ENCODE peak calls at places on chromosomes 3 and 15, in nine cellular contexts. Z, B, M, T, C, X, O, J and E are unnamed samples.

GRCh38 chr3:162719684-162720341 is 1223.2 kb downstream of the OTOL1 start:
- DNase-seq in Z (no peak), B (peak), M (peak), T (peak), C (no peak), X (peak), O (peak), J (no peak), E (no peak)

GRCh38 chr15:99507732-99508571 is 57.8 kb upstream of the MEF2A start:
- DNase-seq in Z (no peak), B (peak), M (peak), T (peak), C (no peak), X (no peak), O (no peak), J (no peak), E (peak)

GRCh38 chr15:79065361-79065743 is 25.2 kb downstream of the RASGRF1 start:
- DNase-seq in Z (no peak), B (no peak), M (no peak), T (no peak), C (no peak), X (no peak), O (no peak), J (no peak), E (no peak)

GRCh38 chr3:45816544-45816943 is 20.2 kb upstream of the SLC6A20 start:
- DNase-seq in Z (no peak), B (peak), M (no peak), T (peak), C (no peak), X (peak), O (no peak), J (no peak), E (no peak)

GRCh38 chr3:184337315-184337714 is at the start of gene FAM131A:
- DNase-seq in Z (no peak), B (peak), M (peak), T (no peak), C (peak), X (peak), O (no peak), J (no peak), E (no peak)

GRCh38 chr3:195057716-195058115 is 213.2 kb downstream of the XXYLT1 start:
- DNase-seq in Z (no peak), B (no peak), M (no peak), T (no peak), C (no peak), X (no peak), O (no peak), J (no peak), E (peak)

GRCh38 chr15:90097475-90097874 is 4.8 kb downstream of the IDH2 start:
- DNase-seq in Z (no peak), B (no peak), M (no peak), T (no peak), C (no peak), X (no peak), O (no peak), J (no peak), E (no peak)

GRCh38 chr3:2354702-2355101 is 256.0 kb downstream of the CNTN4 start:
- DNase-seq in Z (peak), B (peak), M (no peak), T (peak), C (no peak), X (no peak), O (no peak), J (peak), E (peak)

GRCh38 chr15:40782609-40783227 is 12.9 kb downstream of the C15orf62 start:
- DNase-seq in Z (peak), B (no peak), M (peak), T (peak), C (peak), X (no peak), O (peak), J (no peak), E (peak)

GRCh38 chr15:75410196-75410595 is 41.3 kb downstream of the SIN3A start:
- DNase-seq in Z (no peak), B (no peak), M (no peak), T (no peak), C (no peak), X (no peak), O (no peak), J (no peak), E (no peak)

DNA sequence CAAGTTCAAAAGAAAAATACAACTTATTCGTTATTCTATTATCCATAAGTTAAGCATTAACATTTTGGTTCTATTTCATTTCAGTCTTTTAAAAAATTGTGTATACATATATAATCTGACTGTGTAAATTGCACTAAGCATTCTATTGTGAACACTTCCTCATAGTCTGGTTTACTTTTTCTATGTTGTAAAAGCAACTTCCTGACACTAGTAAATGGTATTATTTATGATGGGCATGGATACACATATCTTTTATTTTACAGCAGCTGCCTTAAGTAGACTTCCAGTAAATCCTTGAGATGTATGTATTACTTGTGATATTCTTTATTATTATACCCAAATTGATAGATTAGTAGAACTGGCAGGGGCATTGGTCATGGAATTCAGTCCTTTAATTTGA is 58.2 kb downstream of the FNDC3B start:
- DNase-seq in Z (no peak), B (no peak), M (no peak), T (no peak), C (no peak), X (no peak), O (no peak), J (no peak), E (no peak)
- H3K9ac ChIP-seq in Z (no peak), B (no peak), M (no peak), T (no peak), C (no peak), X (no peak), O (no peak), J (no peak), E (no peak)

GRCh38 chr3:26198609-26199008 is 408.7 kb downstream of the OXSM start:
- DNase-seq in Z (no peak), B (no peak), M (no peak), T (no peak), C (no peak), X (no peak), O (no peak), J (no peak), E (no peak)

GRCh38 chr3:26191556-26191955 is 401.7 kb downstream of the OXSM start:
- DNase-seq in Z (no peak), B (no peak), M (no peak), T (no peak), C (no peak), X (no peak), O (no peak), J (no peak), E (no peak)

DNA sequence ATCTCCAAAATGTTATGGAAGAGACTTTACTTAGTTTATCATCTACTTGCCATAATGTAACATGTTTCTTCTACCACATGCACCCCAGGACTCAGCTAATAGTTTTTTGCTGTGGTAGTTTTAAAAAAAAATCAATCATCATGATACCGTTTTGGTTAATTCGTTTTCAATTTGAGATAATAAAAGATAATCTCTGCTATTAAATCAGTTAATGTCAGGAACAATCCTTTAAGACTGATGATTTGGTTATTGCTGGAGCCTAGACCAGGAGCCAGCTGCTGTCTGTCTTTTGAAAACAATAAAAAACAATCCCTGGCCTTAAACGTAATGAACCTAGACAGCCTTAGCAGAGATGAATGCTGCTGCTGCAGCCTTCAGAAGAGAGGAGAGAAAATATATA is 403.7 kb downstream of the OXSM start:
- DNase-seq in Z (no peak), B (no peak), M (no peak), T (no peak), C (no peak), X (no peak), O (no peak), J (no peak), E (no peak)
- H3K9ac ChIP-seq in Z (no peak), B (no peak), M (no peak), T (no peak), C (no peak), X (no peak), O (no peak), J (no peak), E (no peak)

GRCh38 chr3:129859272-129859671 is 34.2 kb downstream of the TMCC1 start:
- DNase-seq in Z (no peak), B (no peak), M (no peak), T (no peak), C (no peak), X (no peak), O (no peak), J (no peak), E (no peak)

GRCh38 chr3:129854460-129854859 is 39.1 kb downstream of the TMCC1 start:
- DNase-seq in Z (no peak), B (no peak), M (no peak), T (no peak), C (no peak), X (no peak), O (no peak), J (no peak), E (no peak)

GRCh38 chr3:129857899-129858298 is 35.6 kb downstream of the TMCC1 start:
- DNase-seq in Z (no peak), B (no peak), M (no peak), T (no peak), C (no peak), X (no peak), O (no peak), J (no peak), E (no peak)

GRCh38 chr3:129855454-129856419 is 37.8 kb downstream of the TMCC1 start:
- DNase-seq in Z (no peak), B (peak), M (peak), T (peak), C (peak), X (peak), O (peak), J (no peak), E (no peak)
- H3K9ac ChIP-seq in Z (no peak), B (no peak), M (peak), T (peak), C (no peak), X (no peak), O (peak), J (no peak), E (no peak)

DNA sequence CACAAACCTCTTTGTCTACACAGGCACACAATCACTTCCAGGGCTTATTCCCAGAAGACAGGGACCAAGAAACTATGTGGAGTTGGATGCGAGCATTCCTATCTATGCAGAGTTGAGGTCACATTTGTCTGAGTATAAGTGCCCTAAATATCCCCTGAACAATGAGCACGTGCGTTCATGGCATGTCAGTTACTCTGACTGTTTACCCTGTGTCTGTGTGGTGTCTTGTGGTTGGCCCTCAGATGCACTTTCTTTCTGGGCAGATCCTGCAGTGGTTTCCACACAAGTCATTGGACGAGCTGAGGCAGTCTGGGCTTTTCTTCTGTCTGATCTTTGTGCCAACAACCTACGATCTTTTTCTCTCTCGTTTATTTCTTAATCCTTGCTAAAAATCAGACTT is 134.5 kb downstream of the FBN1 start:
- DNase-seq in Z (no peak), B (no peak), M (peak), T (no peak), C (no peak), X (no peak), O (no peak), J (no peak), E (no peak)
- H3K9ac ChIP-seq in Z (no peak), B (no peak), M (peak), T (no peak), C (no peak), X (no peak), O (peak), J (no peak), E (no peak)

GRCh38 chr3:65126527-65127440 is 439.0 kb upstream of the ADAMTS9 start:
- DNase-seq in Z (no peak), B (peak), M (peak), T (no peak), C (peak), X (peak), O (peak), J (no peak), E (no peak)
- H3K9ac ChIP-seq in Z (no peak), B (no peak), M (peak), T (no peak), C (no peak), X (no peak), O (no peak), J (no peak), E (no peak)

GRCh38 chr15:92884813-92885461 is 15.2 kb upstream of the CHD2 start:
- DNase-seq in Z (no peak), B (peak), M (peak), T (peak), C (peak), X (peak), O (no peak), J (no peak), E (no peak)

GRCh38 chr15:92884459-92884812 is 15.7 kb upstream of the CHD2 start:
- DNase-seq in Z (no peak), B (no peak), M (peak), T (no peak), C (peak), X (no peak), O (no peak), J (no peak), E (no peak)

GRCh38 chr15:92887869-92888268 is 12.3 kb upstream of the CHD2 start:
- DNase-seq in Z (no peak), B (no peak), M (no peak), T (no peak), C (no peak), X (no peak), O (no peak), J (no peak), E (no peak)

GRCh38 chr15:92886229-92886628 is 13.9 kb upstream of the CHD2 start:
- DNase-seq in Z (no peak), B (no peak), M (peak), T (no peak), C (no peak), X (no peak), O (no peak), J (no peak), E (no peak)

DNA sequence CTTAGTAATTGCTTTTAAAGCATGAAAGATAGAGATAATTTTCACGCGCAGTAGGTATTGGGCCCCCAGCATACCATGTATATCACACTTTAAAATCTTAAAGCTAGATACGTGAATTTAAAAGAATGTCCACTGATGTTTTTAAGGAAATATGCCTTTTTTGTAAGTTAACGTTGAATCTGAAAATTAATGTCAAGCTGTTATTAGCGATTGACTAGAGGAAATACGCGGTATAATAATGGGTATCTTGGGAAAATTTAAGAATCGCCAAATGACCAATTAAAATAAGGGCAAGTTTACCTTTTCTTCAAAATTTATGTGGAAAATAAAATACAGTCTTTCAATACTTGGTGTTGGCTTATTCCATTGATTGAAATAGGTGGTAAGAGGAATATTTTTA is 13.3 kb upstream of the CHD2 start:
- DNase-seq in Z (no peak), B (no peak), M (no peak), T (no peak), C (no peak), X (no peak), O (no peak), J (no peak), E (no peak)
- H3K9ac ChIP-seq in Z (no peak), B (peak), M (peak), T (peak), C (no peak), X (no peak), O (peak), J (no peak), E (no peak)

DNA sequence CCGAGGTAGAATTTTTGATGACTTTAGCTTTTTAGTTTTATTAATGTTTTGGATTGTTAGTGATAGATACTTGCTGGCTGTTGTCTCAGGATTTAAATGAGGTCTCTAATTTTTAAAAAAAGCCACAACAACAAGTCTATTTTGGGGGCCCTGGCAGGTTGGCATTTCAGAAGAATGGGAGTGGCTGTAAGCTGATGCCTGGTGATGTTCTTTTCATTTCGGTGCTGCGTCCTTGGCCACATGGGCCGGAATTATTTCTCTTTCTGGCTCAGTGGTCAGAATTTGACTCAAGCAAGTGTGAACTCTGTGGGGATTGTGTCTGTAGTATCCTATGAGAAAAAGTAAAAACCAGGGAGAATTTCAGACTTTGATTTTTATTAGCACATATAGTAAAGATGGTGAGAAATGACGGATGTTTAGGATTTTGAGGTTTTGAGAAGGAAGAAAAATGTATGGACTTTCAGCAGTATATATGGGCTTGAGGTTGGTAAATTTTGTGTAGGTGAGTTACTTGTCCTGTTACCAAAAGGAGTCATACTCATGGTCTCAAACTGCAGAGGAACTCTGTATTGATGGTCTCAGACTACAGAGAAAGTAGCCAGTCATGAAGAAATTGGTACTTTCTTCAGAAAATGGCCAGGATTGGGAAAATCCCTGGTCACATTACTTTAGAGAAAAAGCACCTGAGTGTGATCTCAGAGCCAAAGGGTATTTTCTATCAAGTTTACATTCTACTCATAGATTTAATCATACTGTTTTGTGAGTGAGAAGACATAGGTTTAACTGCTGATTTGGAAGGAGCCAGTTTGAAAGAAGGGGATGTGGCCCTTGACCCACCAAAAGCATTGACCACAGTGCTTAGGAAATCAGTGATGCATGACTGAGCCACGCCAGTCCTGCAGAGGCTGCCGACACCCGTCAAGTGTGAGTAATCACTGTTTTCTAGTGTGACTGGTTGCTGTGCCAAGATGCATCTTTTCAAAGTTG is 203.3 kb downstream of the AKAP13 start:
- DNase-seq in Z (no peak), B (peak), M (no peak), T (peak), C (peak), X (peak), O (no peak), J (peak), E (no peak)
- H3K9ac ChIP-seq in Z (no peak), B (no peak), M (peak), T (peak), C (peak), X (no peak), O (peak), J (no peak), E (no peak)

DNA sequence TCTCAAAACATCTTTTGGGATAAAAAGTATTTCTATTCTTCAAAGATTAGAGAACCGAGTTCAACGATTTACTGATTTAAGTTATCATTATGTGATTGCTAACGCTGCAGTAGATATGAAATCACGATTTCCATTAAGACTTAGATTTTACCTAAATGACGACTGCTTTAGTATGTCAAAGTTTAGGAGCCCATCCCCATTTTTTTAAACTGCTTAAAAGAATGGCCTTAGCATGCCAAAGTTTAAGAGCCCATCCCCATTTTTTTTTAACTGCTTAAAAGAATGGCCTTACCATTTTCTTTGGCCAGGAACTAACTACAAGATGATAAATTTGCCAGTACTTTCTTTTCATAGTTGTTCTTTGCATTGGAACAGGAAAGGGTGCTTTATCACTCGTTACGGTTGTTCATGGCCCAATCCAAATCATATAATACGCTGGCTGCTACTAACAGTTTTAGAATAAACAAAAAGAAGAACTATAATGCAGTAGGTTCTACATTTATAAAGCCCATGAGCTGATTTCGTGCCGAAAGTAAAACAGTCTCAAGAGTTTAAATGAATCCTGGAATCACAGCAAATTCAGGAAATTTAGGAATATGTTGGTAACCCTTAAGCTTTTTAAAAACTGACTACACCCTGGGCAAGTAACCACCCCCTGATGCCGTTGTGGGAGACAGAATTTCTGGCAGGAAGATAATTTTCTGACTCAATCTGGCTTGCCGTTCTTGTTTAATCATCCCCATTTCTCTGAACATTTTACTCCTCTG is 864 bp upstream of the TSC22D2 start:
- DNase-seq in Z (no peak), B (peak), M (peak), T (peak), C (no peak), X (peak), O (peak), J (no peak), E (no peak)
- H3K9ac ChIP-seq in Z (peak), B (peak), M (peak), T (peak), C (peak), X (peak), O (peak), J (no peak), E (peak)

GRCh38 chr3:143124683-143125520 is 5.3 kb downstream of the CHST2 start:
- DNase-seq in Z (no peak), B (peak), M (no peak), T (peak), C (no peak), X (no peak), O (no peak), J (no peak), E (no peak)
- H3K9ac ChIP-seq in Z (no peak), B (no peak), M (no peak), T (no peak), C (no peak), X (no peak), O (no peak), J (no peak), E (no peak)